ENCODE peak calls at places on chromosomes 7 and 10, in seven cellular contexts. N is ELR; S is sciatic nerve; U is germinal center; O is iris pigment epithelial cell; K is stimulated activated CD4-positive, alpha-beta T cell treated with anti-CD3 and anti-CD28 coated beads, Interleukin-2, amount 100 ng/mL, for 24 hours; X is trophoblast cell. C is an unnamed sample.

GRCh38 chr7:6446977-6447588 is 671 bp downstream of the DAGLB start:
- DNase-seq in X (peak), K (peak), U (peak), S (peak), N (peak), O (peak), C (no peak)

GRCh38 chr7:137258552-137258951 is 85.0 kb downstream of the PTN start:
- DNase-seq in K (no peak), O (no peak), S (no peak), N (no peak), U (no peak), X (peak), C (no peak)

GRCh38 chr7:40859965-40860543 is 725.2 kb downstream of the SUGCT start:
- DNase-seq in X (no peak), O (no peak), K (no peak), N (no peak), S (no peak), U (no peak), C (no peak)

GRCh38 chr10:90885176-90885575 is 13.4 kb downstream of the RPP30 start:
- DNase-seq in N (peak), K (no peak), U (no peak), O (peak), X (peak), S (no peak), C (no peak)

GRCh38 chr7:30562498-30562897 is 32.2 kb upstream of the GARS1 start:
- DNase-seq in O (peak), K (no peak), S (no peak), X (no peak), N (peak), U (no peak), C (no peak)

GRCh38 chr10:104274762-104275721 is 6.1 kb downstream of the GSTO2 start:
- DNase-seq in O (no peak), U (peak), N (peak), S (peak), K (peak), X (peak), C (no peak)

GRCh38 chr10:93813507-93814465 is 56.0 kb downstream of the LGI1 start:
- DNase-seq in N (peak), K (peak), S (peak), U (peak), X (peak), O (peak), C (no peak)

GRCh38 chr10:133160813-133161471 is 923 bp downstream of the KNDC1 start:
- DNase-seq in U (no peak), K (no peak), O (no peak), X (no peak), N (no peak), S (peak), C (peak)

GRCh38 chr7:13603661-13604060 is 385.8 kb downstream of the ETV1 start:
- DNase-seq in S (no peak), U (no peak), O (no peak), N (peak), X (no peak), K (no peak), C (no peak)

GRCh38 chr7:158005531-158005930 is 582.1 kb downstream of the PTPRN2 start:
- DNase-seq in X (no peak), U (no peak), O (no peak), N (no peak), K (no peak), S (no peak), C (no peak)

C was measured in chondrocyte.